ENCODE peak calls at places on chromosomes 13 and 19, in nine cellular contexts. O is NAMALWA, M is neural progenitor cell, R is SHP77, S is ascending aorta, K is NCI-H1417 treated with DMSO at 0.1 percent for 48 hours, E is endothelial cell, C is left kidney, F is amniotic epithelial cell. L is an unnamed sample.

GRCh38 chr13:108957369-108958012 is 328.1 kb downstream of the MYO16 start:
- DNase-seq in O (no peak), M (peak; percentile 8), R (no peak), S (no peak), K (no peak), E (no peak), C (peak; percentile 25), F (peak; percentile 86), L (no peak)

GRCh38 chr19:56838930-56839664 is 1.4 kb downstream of the PEG3 start:
- DNase-seq in O (peak; percentile 18), M (no peak), R (no peak), S (peak; percentile 94), K (no peak), E (no peak), C (peak; percentile 99), F (peak; percentile 43), L (peak; percentile 17)

GRCh38 chr19:39533791-39534190 is 1.1 kb upstream of the EID2B start:
- DNase-seq in O (no peak), M (no peak), R (no peak), S (no peak), K (no peak), E (no peak), C (no peak), F (no peak), L (no peak)

GRCh38 chr19:28454083-28454482 is 758.9 kb downstream of the UQCRFS1 start:
- DNase-seq in O (no peak), M (no peak), R (no peak), S (no peak), K (no peak), E (no peak), C (peak; percentile 80), F (no peak), L (no peak)

GRCh38 chr13:102693781-102694180 is 1.1 kb downstream of the METTL21C start:
- DNase-seq in O (no peak), M (no peak), R (no peak), S (no peak), K (no peak), E (no peak), C (no peak), F (peak; percentile 20), L (no peak)

GRCh38 chr19:46392252-46392801 is 21.0 kb downstream of the CCDC8 start:
- DNase-seq in O (no peak), M (no peak), R (no peak), S (no peak), K (no peak), E (peak; percentile 53), C (peak; percentile 66), F (no peak), L (no peak)

GRCh38 chr19:1852294-1852646 is 4.0 kb upstream of the REXO1 start:
- DNase-seq in O (no peak), M (no peak), R (no peak), S (no peak), K (no peak), E (peak; percentile 11), C (peak; percentile 76), F (no peak), L (no peak)

GRCh38 chr13:51959773-51960172 is 51.5 kb downstream of the ATP7B start:
- DNase-seq in O (peak; percentile 24), M (no peak), R (no peak), S (no peak), K (no peak), E (no peak), C (no peak), F (no peak), L (no peak)

GRCh38 chr13:50529154-50529882 is 314.2 kb downstream of the DLEU7 start:
- DNase-seq in O (no peak), M (no peak), R (peak; percentile 90), S (no peak), K (no peak), E (no peak), C (peak; percentile 57), F (peak; percentile 90), L (no peak)

GRCh38 chr13:62537593-62537992 is 1121.9 kb upstream of the PCDH20 start:
- DNase-seq in O (no peak), M (no peak), R (no peak), S (no peak), K (peak; percentile 70), E (no peak), C (no peak), F (no peak), L (no peak)

GRCh38 chr19:16379521-16380313 is 55.1 kb downstream of the KLF2 start:
- DNase-seq in O (no peak), M (no peak), R (no peak), S (no peak), K (no peak), E (no peak), C (no peak), F (no peak), L (no peak)

GRCh38 chr19:13689050-13689449 is 75.3 kb upstream of the MRI1 start:
- DNase-seq in O (peak; percentile 77), M (peak; percentile 43), R (peak; percentile 28), S (no peak), K (no peak), E (peak; percentile 4), C (peak; percentile 69), F (no peak), L (peak; percentile 47)

GRCh38 chr19:30662211-30662861 is 290.2 kb downstream of the ZNF536 start:
- DNase-seq in O (no peak), M (no peak), R (no peak), S (no peak), K (no peak), E (no peak), C (peak; percentile 38), F (no peak), L (no peak)

GRCh38 chr19:14528419-14529253 is 758 bp upstream of the TECR start:
- DNase-seq in O (no peak), M (no peak), R (no peak), S (no peak), K (no peak), E (no peak), C (no peak), F (no peak), L (no peak)